ENCODE peak calls at places on chromosomes 11 and 22, in four cellular contexts. One of them, this sample, is unnamed.
A peak's percentile ranks its signal among the peaks of the same experiment; 100 is the strongest.

GRCh38 chr11:46363455-46363920 is 16.2 kb downstream of the DGKZ start:
- DNase-seq in breast epithelium: peak; percentile 81
- DNase-seq in left ventricle myocardium inferior: peak; percentile 72
- DNase-seq in neural progenitor cell: no peak
- DNase-seq in this sample: no peak

GRCh38 chr22:28903719-28904118 is 20.3 kb downstream of the ZNRF3 start:
- DNase-seq in breast epithelium: no peak
- DNase-seq in left ventricle myocardium inferior: no peak
- DNase-seq in neural progenitor cell: no peak
- DNase-seq in this sample: no peak

GRCh38 chr11:64558869-64559268 is 32.2 kb upstream of the SLC22A12 start:
- DNase-seq in breast epithelium: no peak
- DNase-seq in left ventricle myocardium inferior: no peak
- DNase-seq in neural progenitor cell: no peak
- DNase-seq in this sample: no peak

GRCh38 chr22:24355574-24355973 is 71.8 kb upstream of the ADORA2A start:
- DNase-seq in breast epithelium: no peak
- DNase-seq in left ventricle myocardium inferior: no peak
- DNase-seq in neural progenitor cell: no peak
- DNase-seq in this sample: no peak

GRCh38 chr11:81373986-81374385 is 1359.7 kb downstream of the FAM181B start:
- DNase-seq in breast epithelium: no peak
- DNase-seq in left ventricle myocardium inferior: no peak
- DNase-seq in neural progenitor cell: no peak
- DNase-seq in this sample: no peak

GRCh38 chr22:36741204-36741793 is 34.6 kb downstream of the IFT27 start:
- DNase-seq in breast epithelium: peak; percentile 14
- DNase-seq in left ventricle myocardium inferior: no peak
- DNase-seq in neural progenitor cell: peak; percentile 30
- DNase-seq in this sample: no peak

GRCh38 chr22:49627217-49628181 is 200.2 kb downstream of the BRD1 start:
- DNase-seq in breast epithelium: no peak
- DNase-seq in left ventricle myocardium inferior: no peak
- DNase-seq in neural progenitor cell: peak; percentile 70
- DNase-seq in this sample: no peak

GRCh38 chr11:70331901-70332300 is 61.4 kb downstream of the PPFIA1 start:
- DNase-seq in breast epithelium: no peak
- DNase-seq in left ventricle myocardium inferior: peak; percentile 53
- DNase-seq in neural progenitor cell: no peak
- DNase-seq in this sample: no peak

GRCh38 chr11:72352859-72353551 is 81.3 kb downstream of the CLPB start:
- DNase-seq in breast epithelium: no peak
- DNase-seq in left ventricle myocardium inferior: no peak
- DNase-seq in neural progenitor cell: peak; percentile 67
- DNase-seq in this sample: no peak

GRCh38 chr11:115623021-115623451 is 118.8 kb upstream of the CADM1 start:
- DNase-seq in breast epithelium: no peak
- DNase-seq in left ventricle myocardium inferior: peak; percentile 85
- DNase-seq in neural progenitor cell: peak; percentile 45
- DNase-seq in this sample: peak; percentile 56

GRCh38 chr22:29147241-29147919 is 58.3 kb upstream of the EMID1 start:
- DNase-seq in breast epithelium: no peak
- DNase-seq in left ventricle myocardium inferior: no peak
- DNase-seq in neural progenitor cell: no peak
- DNase-seq in this sample: peak; percentile 50

GRCh38 chr11:76270387-76270786 is 64.1 kb upstream of the WNT11 start:
- DNase-seq in breast epithelium: no peak
- DNase-seq in left ventricle myocardium inferior: no peak
- DNase-seq in neural progenitor cell: no peak
- DNase-seq in this sample: no peak

GRCh38 chr11:92340839-92341238 is 116.2 kb downstream of the FAT3 start:
- DNase-seq in breast epithelium: no peak
- DNase-seq in left ventricle myocardium inferior: no peak
- DNase-seq in neural progenitor cell: peak; percentile 45
- DNase-seq in this sample: no peak

GRCh38 chr22:44261861-44262595 is 50.7 kb downstream of the SHISAL1 start:
- DNase-seq in breast epithelium: no peak
- DNase-seq in left ventricle myocardium inferior: peak; percentile 41
- DNase-seq in neural progenitor cell: no peak
- DNase-seq in this sample: no peak

GRCh38 chr11:123682976-123683375 is 28.6 kb upstream of the SCN3B start:
- DNase-seq in breast epithelium: no peak
- DNase-seq in left ventricle myocardium inferior: no peak
- DNase-seq in neural progenitor cell: no peak
- DNase-seq in this sample: no peak

GRCh38 chr11:75668508-75669297 is at the start of gene MAP6:
- DNase-seq in breast epithelium: no peak
- DNase-seq in left ventricle myocardium inferior: peak; percentile 27
- DNase-seq in neural progenitor cell: peak; percentile 85
- DNase-seq in this sample: no peak

GRCh38 chr11:64250875-64251721 is at the start of gene PLCB3:
- DNase-seq in breast epithelium: no peak
- DNase-seq in left ventricle myocardium inferior: peak; percentile 52
- DNase-seq in neural progenitor cell: peak; percentile 83
- DNase-seq in this sample: no peak

GRCh38 chr11:72970557-72971118 is 156.4 kb downstream of the ATG16L2 start:
- DNase-seq in breast epithelium: no peak
- DNase-seq in left ventricle myocardium inferior: no peak
- DNase-seq in neural progenitor cell: no peak
- DNase-seq in this sample: no peak

GRCh38 chr11:65574963-65575567 is 788 bp upstream of the EHBP1L1 start:
- DNase-seq in breast epithelium: no peak
- DNase-seq in left ventricle myocardium inferior: no peak
- DNase-seq in neural progenitor cell: no peak
- DNase-seq in this sample: no peak

GRCh38 chr22:39920134-39920743 is 19.4 kb downstream of the GRAP2 start:
- DNase-seq in breast epithelium: no peak
- DNase-seq in left ventricle myocardium inferior: no peak
- DNase-seq in neural progenitor cell: no peak
- DNase-seq in this sample: no peak

DNA sequence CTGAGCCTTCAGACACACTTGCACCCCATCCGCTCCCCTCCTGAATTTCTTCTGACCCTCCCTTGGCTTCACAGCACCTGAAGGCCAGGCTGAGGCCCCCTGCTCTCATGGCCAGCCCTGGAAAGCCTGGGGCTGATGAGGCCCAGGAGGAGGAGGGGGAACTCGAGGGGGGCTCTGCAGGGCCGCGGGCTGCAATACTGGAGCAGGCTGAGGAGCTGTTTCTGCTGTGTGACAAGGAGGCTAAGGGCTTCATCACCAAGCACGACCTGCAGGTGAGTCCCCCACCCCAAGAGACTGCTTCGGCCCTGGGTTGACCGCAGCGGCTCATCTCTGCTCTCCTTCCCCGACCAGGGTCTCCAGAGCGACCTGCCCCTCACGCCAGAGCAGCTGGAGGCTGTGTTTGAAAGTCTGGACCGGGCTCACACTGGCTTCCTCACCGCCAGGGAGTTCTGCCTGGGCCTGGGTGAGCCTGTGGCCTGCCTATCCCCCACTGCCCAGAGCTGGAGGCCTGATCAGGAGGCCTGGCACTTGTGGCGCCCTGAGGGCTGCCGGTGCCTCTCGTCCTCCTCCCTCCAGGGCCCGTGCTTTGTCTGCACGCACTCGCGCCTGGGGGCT is 889 bp downstream of the CRACR2B start:
- DNase-seq in breast epithelium: no peak
- DNase-seq in left ventricle myocardium inferior: no peak
- DNase-seq in neural progenitor cell: peak; percentile 51
- DNase-seq in this sample: no peak
- H3K4me1 ChIP-seq in breast epithelium: peaks cover 55% of the 10 kb centered on the region
- H3K4me1 ChIP-seq in left ventricle myocardium inferior: peaks cover 85% of the 10 kb centered on the region
- H3K4me1 ChIP-seq in neural progenitor cell: peaks cover 54% of the 10 kb centered on the region
- H3K4me1 ChIP-seq in this sample: peaks cover 13% of the 10 kb centered on the region

GRCh38 chr11:120212259-120212888 is 1.5 kb downstream of the OAF start:
- DNase-seq in breast epithelium: no peak
- DNase-seq in left ventricle myocardium inferior: no peak
- DNase-seq in neural progenitor cell: no peak
- DNase-seq in this sample: no peak

GRCh38 chr11:120212926-120213325 is 2.1 kb downstream of the OAF start:
- DNase-seq in breast epithelium: no peak
- DNase-seq in left ventricle myocardium inferior: no peak
- DNase-seq in neural progenitor cell: peak; percentile 40
- DNase-seq in this sample: no peak

GRCh38 chr11:120211522-120212258 is 858 bp downstream of the OAF start:
- DNase-seq in breast epithelium: no peak
- DNase-seq in left ventricle myocardium inferior: no peak
- DNase-seq in neural progenitor cell: no peak
- DNase-seq in this sample: no peak

GRCh38 chr11:120209750-120210650 is 832 bp upstream of the OAF start:
- DNase-seq in breast epithelium: no peak
- DNase-seq in left ventricle myocardium inferior: no peak
- DNase-seq in neural progenitor cell: peak; percentile 38
- DNase-seq in this sample: no peak

GRCh38 chr11:120210651-120211521 is at the start of gene OAF:
- DNase-seq in breast epithelium: no peak
- DNase-seq in left ventricle myocardium inferior: peak; percentile 84
- DNase-seq in neural progenitor cell: peak; percentile 94
- DNase-seq in this sample: no peak
- TF ChIP-seq CTCF in breast epithelium: peak; percentile 27
- TF ChIP-seq CTCF in left ventricle myocardium inferior: peak; percentile 52
- TF ChIP-seq CTCF in neural progenitor cell: peak; percentile 21
- TF ChIP-seq CTCF in this sample: no peak

GRCh38 chr22:21860640-21861039 is 6.8 kb downstream of the MAPK1 start:
- DNase-seq in breast epithelium: no peak
- DNase-seq in left ventricle myocardium inferior: no peak
- DNase-seq in neural progenitor cell: no peak
- DNase-seq in this sample: no peak

GRCh38 chr22:21865041-21865440 is 2.4 kb downstream of the MAPK1 start:
- DNase-seq in breast epithelium: no peak
- DNase-seq in left ventricle myocardium inferior: no peak
- DNase-seq in neural progenitor cell: no peak
- DNase-seq in this sample: no peak

GRCh38 chr22:21861290-21861848 is 6.1 kb downstream of the MAPK1 start:
- DNase-seq in breast epithelium: no peak
- DNase-seq in left ventricle myocardium inferior: no peak
- DNase-seq in neural progenitor cell: no peak
- DNase-seq in this sample: no peak

GRCh38 chr22:21861856-21862255 is 5.6 kb downstream of the MAPK1 start:
- DNase-seq in breast epithelium: no peak
- DNase-seq in left ventricle myocardium inferior: no peak
- DNase-seq in neural progenitor cell: no peak
- DNase-seq in this sample: no peak

GRCh38 chr22:21862386-21863242 is 4.8 kb downstream of the MAPK1 start:
- DNase-seq in breast epithelium: no peak
- DNase-seq in left ventricle myocardium inferior: no peak
- DNase-seq in neural progenitor cell: no peak
- DNase-seq in this sample: no peak
- H3K4me1 ChIP-seq in breast epithelium: peaks cover 8% of the 10 kb centered on the region
- H3K4me1 ChIP-seq in left ventricle myocardium inferior: peaks cover 91% of the 10 kb centered on the region
- H3K4me1 ChIP-seq in neural progenitor cell: peaks cover 56% of the 10 kb centered on the region
- H3K4me1 ChIP-seq in this sample: no peaks in the 10 kb centered on the region

GRCh38 chr11:100961633-100962032 is 168.0 kb downstream of the PGR start:
- DNase-seq in breast epithelium: no peak
- DNase-seq in left ventricle myocardium inferior: no peak
- DNase-seq in neural progenitor cell: no peak
- DNase-seq in this sample: no peak
- TF ChIP-seq CTCF in breast epithelium: no peak
- TF ChIP-seq CTCF in left ventricle myocardium inferior: no peak
- TF ChIP-seq CTCF in neural progenitor cell: no peak
- TF ChIP-seq CTCF in this sample: no peak

GRCh38 chr11:62649486-62649885 is 3.1 kb upstream of the GANAB start:
- DNase-seq in breast epithelium: no peak
- DNase-seq in left ventricle myocardium inferior: no peak
- DNase-seq in neural progenitor cell: no peak
- DNase-seq in this sample: no peak
- H3K4me1 ChIP-seq in breast epithelium: peaks cover 17% of the 10 kb centered on the region
- H3K4me1 ChIP-seq in left ventricle myocardium inferior: peaks cover 51% of the 10 kb centered on the region
- H3K4me1 ChIP-seq in neural progenitor cell: peaks cover 6% of the 10 kb centered on the region
- H3K4me1 ChIP-seq in this sample: peaks cover 4% of the 10 kb centered on the region

GRCh38 chr22:20016734-20017621 is at the start of gene ARVCF:
- DNase-seq in breast epithelium: peak; percentile 92
- DNase-seq in left ventricle myocardium inferior: peak; percentile 95
- DNase-seq in neural progenitor cell: peak; percentile 94
- DNase-seq in this sample: peak; percentile 57
- TF ChIP-seq CTCF in breast epithelium: peak; percentile 34
- TF ChIP-seq CTCF in left ventricle myocardium inferior: peak; percentile 53
- TF ChIP-seq CTCF in neural progenitor cell: no peak
- TF ChIP-seq CTCF in this sample: no peak

DNA sequence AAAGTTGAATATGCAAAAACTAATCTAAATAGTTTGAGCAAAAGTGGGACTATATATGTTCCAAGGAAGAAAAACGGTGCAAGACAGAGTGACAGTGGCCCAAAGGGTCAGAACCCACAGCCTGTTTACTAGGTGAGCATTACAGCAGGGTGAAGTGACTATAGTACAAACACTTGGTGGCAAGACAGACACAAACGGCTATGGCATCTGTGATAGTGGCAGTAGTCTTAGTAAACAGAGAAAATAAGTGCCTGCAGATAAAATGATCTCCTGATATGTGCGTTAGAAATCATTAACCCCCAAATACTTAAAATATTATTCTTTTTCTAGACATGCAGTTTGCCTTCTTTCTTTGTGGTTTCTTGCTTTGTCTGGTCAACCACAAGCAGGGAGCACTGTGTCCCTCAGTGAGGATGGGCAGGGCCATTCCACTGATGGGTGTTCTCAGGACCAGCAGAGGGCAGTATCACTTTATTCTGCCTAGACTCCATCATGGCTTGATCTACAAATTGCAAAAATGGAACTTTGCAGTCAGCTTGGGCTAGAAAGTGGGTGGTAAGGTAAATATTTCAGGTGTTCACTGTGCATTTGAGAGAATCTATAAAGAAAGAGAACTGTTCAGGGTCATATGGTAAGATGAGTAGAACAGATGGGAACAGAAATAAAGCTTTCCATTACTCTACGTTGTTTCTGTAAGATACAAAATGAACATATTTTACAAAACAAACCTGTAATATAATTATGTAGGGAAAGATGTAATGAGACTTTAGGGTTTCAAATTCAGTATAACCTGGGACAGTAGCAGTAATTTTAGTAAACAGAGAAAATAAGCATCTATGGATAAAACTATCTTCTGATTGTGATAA is 198.2 kb downstream of the SWAP70 start:
- DNase-seq in breast epithelium: no peak
- DNase-seq in left ventricle myocardium inferior: no peak
- DNase-seq in neural progenitor cell: peak; percentile 83
- DNase-seq in this sample: no peak
- H3K4me1 ChIP-seq in breast epithelium: no peaks in the 10 kb centered on the region
- H3K4me1 ChIP-seq in left ventricle myocardium inferior: peaks cover 14% of the 10 kb centered on the region
- H3K4me1 ChIP-seq in neural progenitor cell: peaks cover 23% of the 10 kb centered on the region
- H3K4me1 ChIP-seq in this sample: no peaks in the 10 kb centered on the region

DNA sequence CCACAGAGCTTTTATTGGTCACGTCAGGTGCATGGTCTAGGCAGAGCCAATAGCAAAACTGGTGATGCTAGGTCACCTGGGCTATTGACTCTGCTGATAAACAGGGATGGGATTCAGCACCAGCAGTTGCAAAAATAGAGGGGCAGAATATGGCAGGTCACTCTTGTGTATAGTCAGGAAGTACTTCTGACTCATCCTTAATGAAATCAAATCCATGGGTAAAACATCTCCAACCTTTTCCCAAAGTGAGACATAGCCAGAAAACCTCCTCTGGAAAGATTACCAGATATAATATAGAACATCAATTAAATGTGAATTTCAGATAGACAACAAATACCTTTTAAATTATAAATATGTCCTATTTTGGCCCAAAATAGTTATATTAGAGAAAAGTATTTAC is 383.2 kb downstream of the METTL15 start:
- DNase-seq in breast epithelium: no peak
- DNase-seq in left ventricle myocardium inferior: no peak
- DNase-seq in neural progenitor cell: no peak
- DNase-seq in this sample: no peak
- TF ChIP-seq CTCF in breast epithelium: no peak
- TF ChIP-seq CTCF in left ventricle myocardium inferior: no peak
- TF ChIP-seq CTCF in neural progenitor cell: no peak
- TF ChIP-seq CTCF in this sample: no peak